ENCODE peak calls at places on chromosomes 3 and 15, in ten cellular contexts. W is nephron progenitor cell, P is natural killer cell, A is transverse colon, D is progenitor cell of endocrine pancreas, H is A549, I is AG04450, Q is astrocyte of the spinal cord, G is GM12865, T is neural crest cell. S is an unnamed sample.
A peak's percentile ranks its signal among the peaks of the same experiment; 100 is the strongest.

GRCh38 chr3:64167346-64167745 is 57.9 kb downstream of the PRICKLE2 start:
- DNase-seq in T (no peak), H (no peak), D (no peak), A (no peak), Q (no peak), W (no peak), P (no peak), I (no peak), G (no peak), S (no peak)

GRCh38 chr15:58755956-58756355 is 6.4 kb upstream of the ADAM10 start:
- DNase-seq in W (no peak), T (no peak), I (no peak), D (no peak), G (no peak), H (no peak), A (no peak), Q (no peak), P (no peak), S (no peak)

GRCh38 chr15:74173545-74174215 is at the start of gene ISLR:
- DNase-seq in H (no peak), D (no peak), I (no peak), P (no peak), G (no peak), T (no peak), W (no peak), Q (peak; percentile 75), A (peak; percentile 24), S (no peak)

GRCh38 chr3:139327861-139328260 is 16.0 kb upstream of the MRPS22 start:
- DNase-seq in W (no peak), Q (no peak), I (no peak), A (no peak), G (no peak), D (no peak), H (no peak), P (no peak), T (no peak), S (no peak)

GRCh38 chr15:63294354-63294753 is 16.9 kb downstream of the APH1B start:
- DNase-seq in A (no peak), W (no peak), P (no peak), I (no peak), D (no peak), T (no peak), G (no peak), H (no peak), Q (no peak), S (no peak)

GRCh38 chr3:39419697-39420293 is 13.3 kb downstream of the RPSA start:
- DNase-seq in D (no peak), G (no peak), P (no peak), W (no peak), Q (no peak), T (no peak), A (no peak), H (no peak), I (no peak), S (no peak)

GRCh38 chr3:143958966-143959365 is 12.7 kb upstream of the DIPK2A start:
- DNase-seq in G (no peak), Q (no peak), W (no peak), P (no peak), I (no peak), D (no peak), A (no peak), H (no peak), T (no peak), S (no peak)

GRCh38 chr15:93358171-93359036 is 269.4 kb upstream of the RGMA start:
- DNase-seq in W (no peak), A (no peak), T (no peak), I (no peak), G (no peak), P (no peak), D (no peak), Q (no peak), H (no peak), S (no peak)

GRCh38 chr3:105040026-105040622 is 326.6 kb upstream of the ALCAM start:
- DNase-seq in D (no peak), T (no peak), G (no peak), I (no peak), W (no peak), A (no peak), Q (peak; percentile 5), H (no peak), P (no peak), S (no peak)

GRCh38 chr3:105780114-105780513 is 88.7 kb downstream of the CBLB start:
- DNase-seq in W (no peak), I (no peak), D (no peak), A (no peak), P (no peak), T (no peak), G (no peak), H (no peak), Q (no peak), S (no peak)

GRCh38 chr15:81239190-81239589 is 42.5 kb downstream of the IL16 start:
- DNase-seq in T (no peak), Q (no peak), P (no peak), A (no peak), H (no peak), W (no peak), G (no peak), I (peak; percentile 21), D (no peak), S (no peak)

GRCh38 chr3:105997800-105998526 is 129.2 kb upstream of the CBLB start:
- DNase-seq in T (no peak), P (no peak), G (no peak), D (no peak), Q (peak; percentile 92), A (no peak), H (no peak), I (peak; percentile 75), W (no peak), S (no peak)

GRCh38 chr15:80455668-80456442 is 51.7 kb downstream of the ARNT2 start:
- DNase-seq in T (peak; percentile 57), W (peak; percentile 63), P (peak; percentile 30), Q (peak; percentile 90), I (peak; percentile 93), D (peak; percentile 23), H (peak; percentile 83), A (peak; percentile 42), G (peak; percentile 80), S (peak; percentile 73)

GRCh38 chr15:89122532-89123525 is 34.6 kb downstream of the ABHD2 start:
- DNase-seq in W (no peak), H (no peak), A (no peak), G (no peak), I (no peak), P (no peak), T (no peak), Q (no peak), D (no peak), S (no peak)

GRCh38 chr3:173007079-173007723 is 133.8 kb downstream of the SPATA16 start:
- DNase-seq in P (no peak), H (no peak), I (no peak), D (no peak), A (no peak), Q (no peak), W (no peak), T (no peak), G (no peak), S (no peak)

GRCh38 chr15:82647835-82648256 is 683 bp upstream of the CPEB1 start:
- DNase-seq in I (no peak), H (no peak), W (peak; percentile 65), Q (no peak), A (peak; percentile 15), G (peak; percentile 76), D (no peak), T (no peak), P (no peak), S (no peak)

GRCh38 chr3:16012086-16012485 is 162.4 kb upstream of the GALNT15 start:
- DNase-seq in G (no peak), D (no peak), T (no peak), I (no peak), W (no peak), A (no peak), H (no peak), P (no peak), Q (peak; percentile 69), S (no peak)

GRCh38 chr3:170690133-170690981 is 104.5 kb upstream of the SLC7A14 start:
- DNase-seq in H (peak; percentile 53), G (peak; percentile 54), P (no peak), I (no peak), W (peak; percentile 77), Q (no peak), A (peak; percentile 65), T (peak; percentile 70), D (peak; percentile 55), S (peak; percentile 68)

DNA sequence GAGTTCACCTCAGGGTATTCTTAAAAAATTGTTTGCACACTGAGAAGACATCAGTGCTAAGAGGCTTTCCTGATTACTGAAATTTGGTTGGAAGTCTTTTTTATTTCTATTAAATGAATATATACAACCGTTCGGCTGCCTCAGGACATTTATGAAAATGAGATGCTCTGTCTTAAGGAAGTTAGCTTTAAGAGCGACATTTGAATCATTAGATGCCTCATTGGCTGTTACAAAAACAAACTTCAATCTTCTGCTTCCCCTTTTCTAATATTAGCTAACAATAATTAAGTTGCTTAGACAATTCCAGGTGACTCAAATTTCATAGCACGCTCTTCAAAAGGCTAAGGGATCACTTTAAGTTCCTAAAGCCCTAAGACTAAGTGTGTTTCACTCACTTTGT is 673.7 kb downstream of the FHIT start:
- DNase-seq in T (no peak), A (no peak), G (no peak), W (no peak), P (no peak), Q (no peak), I (no peak), H (no peak), D (no peak), S (no peak)
- TF ChIP-seq CTCF in T (no peak), A (no peak), G (no peak), W (no peak), P (no peak), Q (no peak), I (no peak), H (no peak), D (no peak), S (no peak)

GRCh38 chr3:163951397-163951987 is 1126.8 kb downstream of the SI start:
- DNase-seq in I (no peak), H (no peak), D (no peak), A (no peak), P (no peak), Q (peak; percentile 2), W (no peak), T (no peak), G (no peak), S (no peak)
- TF ChIP-seq CTCF in I (no peak), H (no peak), D (peak; percentile 54), A (no peak), P (no peak), Q (peak; percentile 36), W (peak; percentile 33), T (peak; percentile 68), G (no peak), S (peak; percentile 53)

DNA sequence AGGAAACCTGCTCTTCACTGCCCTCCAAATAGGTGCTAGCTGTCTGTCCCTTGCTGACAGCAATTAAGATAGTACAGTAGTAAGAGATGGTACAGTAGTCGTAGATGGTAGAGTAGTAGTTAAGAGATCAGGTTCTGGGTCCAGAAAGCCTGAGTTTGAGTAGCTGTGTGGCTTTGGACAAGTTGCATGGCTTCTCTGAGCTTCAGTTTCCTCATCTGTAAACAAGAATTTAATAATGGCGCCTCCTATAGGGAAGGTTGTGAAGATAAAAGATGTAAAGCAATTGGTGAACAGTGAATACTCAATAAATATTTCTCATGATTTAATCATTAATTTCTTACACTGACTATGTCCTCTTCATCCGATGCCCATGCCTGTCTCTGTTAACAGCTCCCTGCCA is 86.9 kb upstream of the BCL6 start:
- DNase-seq in W (no peak), Q (no peak), H (no peak), T (no peak), D (no peak), G (no peak), P (no peak), A (no peak), I (no peak), S (no peak)
- TF ChIP-seq CTCF in W (no peak), Q (no peak), H (no peak), T (no peak), D (no peak), G (no peak), P (no peak), A (no peak), I (no peak), S (peak; percentile 28)

GRCh38 chr3:46932455-46933225 is 43.9 kb downstream of the CCDC12 start:
- DNase-seq in G (no peak), T (no peak), D (no peak), I (no peak), W (no peak), P (no peak), H (no peak), A (no peak), Q (no peak), S (no peak)
- TF ChIP-seq CTCF in G (no peak), T (no peak), D (no peak), I (no peak), W (no peak), P (no peak), H (no peak), A (no peak), Q (no peak), S (no peak)

S was measured in mesothelial cell of epicardium.